ENCODE peak calls at places on chromosomes 11 and 22, in seven cellular contexts. U is bronchial epithelial cell, S is mucosa of descending colon, J is HCT116, C is thoracic aorta, F is coronary artery, X is psoas muscle. A is an unnamed sample.

GRCh38 chr11:113314389-113315301 is at the start of gene TTC12:
- DNase-seq in U (peak), S (peak), J (peak), C (peak), F (peak), X (peak), A (peak)

GRCh38 chr22:31106651-31107205 is 640 bp downstream of the SELENOM start:
- DNase-seq in U (peak), S (peak), J (no peak), C (no peak), F (peak), X (no peak), A (no peak)

GRCh38 chr22:35538801-35539321 is 1.8 kb upstream of the RASD2 start:
- DNase-seq in U (peak), S (no peak), J (peak), C (no peak), F (no peak), X (no peak), A (no peak)

GRCh38 chr11:106585061-106585460 is 433.2 kb downstream of the GUCY1A2 start:
- DNase-seq in U (peak), S (no peak), J (no peak), C (no peak), F (no peak), X (no peak), A (no peak)

GRCh38 chr11:66082936-66083698 is 13.0 kb downstream of the PACS1 start:
- DNase-seq in U (no peak), S (no peak), J (no peak), C (no peak), F (no peak), X (no peak), A (no peak)

GRCh38 chr11:34585870-34586654 is 34.8 kb upstream of the EHF start:
- DNase-seq in U (peak), S (no peak), J (peak), C (no peak), F (no peak), X (no peak), A (peak)

GRCh38 chr11:125892071-125892470 is 4.6 kb downstream of the HYLS1 start:
- DNase-seq in U (peak), S (no peak), J (no peak), C (no peak), F (no peak), X (no peak), A (no peak)

GRCh38 chr11:78248191-78248590 is 59.5 kb downstream of the USP35 start:
- DNase-seq in U (no peak), S (no peak), J (no peak), C (no peak), F (no peak), X (no peak), A (no peak)

GRCh38 chr22:31496735-31497146 is 405 bp downstream of the SFI1 start:
- DNase-seq in U (no peak), S (peak), J (no peak), C (no peak), F (peak), X (peak), A (no peak)

GRCh38 chr22:44729391-44730012 is 22.9 kb upstream of the ARHGAP8 start:
- DNase-seq in U (no peak), S (no peak), J (no peak), C (no peak), F (no peak), X (peak), A (peak)

GRCh38 chr11:10375280-10376048 is 70.6 kb downstream of the ADM start:
- DNase-seq in U (no peak), S (no peak), J (no peak), C (no peak), F (no peak), X (no peak), A (peak)

GRCh38 chr11:46865340-46865739 is 19.3 kb upstream of the CKAP5 start:
- DNase-seq in U (peak), S (no peak), J (no peak), C (no peak), F (no peak), X (no peak), A (no peak)

GRCh38 chr11:57457643-57458023 is 2.7 kb upstream of the RTN4RL2 start:
- DNase-seq in U (no peak), S (no peak), J (no peak), C (no peak), F (no peak), X (no peak), A (no peak)

GRCh38 chr11:10387209-10388083 is 67.6 kb upstream of the AMPD3 start:
- DNase-seq in U (no peak), S (peak), J (no peak), C (peak), F (peak), X (peak), A (peak)

GRCh38 chr22:49959782-49960158 is 802 bp upstream of the PIM3 start:
- DNase-seq in U (peak), S (peak), J (no peak), C (no peak), F (no peak), X (peak), A (no peak)

GRCh38 chr11:134062255-134063030 is 6.4 kb upstream of the JAM3 start:
- DNase-seq in U (no peak), S (no peak), J (no peak), C (no peak), F (no peak), X (no peak), A (no peak)

GRCh38 chr11:75597636-75598035 is 35.6 kb downstream of the SERPINH1 start:
- DNase-seq in U (peak), S (no peak), J (peak), C (no peak), F (no peak), X (no peak), A (no peak)

GRCh38 chr22:32206774-32207758 is 2.2 kb upstream of the RFPL2 start:
- DNase-seq in U (peak), S (peak), J (peak), C (no peak), F (no peak), X (no peak), A (no peak)

GRCh38 chr22:26547426-26547825 is 35.2 kb upstream of the TFIP11 start:
- DNase-seq in U (peak), S (no peak), J (no peak), C (no peak), F (no peak), X (no peak), A (no peak)

GRCh38 chr11:14577835-14578529 is 57.8 kb upstream of the PSMA1 start:
- DNase-seq in U (no peak), S (no peak), J (no peak), C (no peak), F (no peak), X (no peak), A (no peak)

GRCh38 chr11:16155448-16155847 is 200.9 kb downstream of the SOX6 start:
- DNase-seq in U (peak), S (no peak), J (no peak), C (no peak), F (no peak), X (no peak), A (no peak)

GRCh38 chr11:61578819-61579218 is 2.1 kb downstream of the SYT7 start:
- DNase-seq in U (no peak), S (no peak), J (no peak), C (no peak), F (no peak), X (no peak), A (no peak)

GRCh38 chr11:61581030-61581928 is at the start of gene SYT7:
- DNase-seq in U (peak), S (peak), J (peak), C (peak), F (peak), X (peak), A (peak)

GRCh38 chr11:61577383-61578118 is 3.3 kb downstream of the SYT7 start:
- DNase-seq in U (no peak), S (no peak), J (no peak), C (no peak), F (no peak), X (no peak), A (no peak)

GRCh38 chr11:61580292-61580888 is 486 bp downstream of the SYT7 start:
- DNase-seq in U (no peak), S (no peak), J (no peak), C (no peak), F (no peak), X (no peak), A (no peak)

GRCh38 chr11:61579398-61580291 is 1.2 kb downstream of the SYT7 start:
- DNase-seq in U (no peak), S (no peak), J (no peak), C (no peak), F (no peak), X (no peak), A (no peak)
- H3K4me3 ChIP-seq in U (peak), S (no peak), J (peak), C (peak), F (peak), X (no peak), A (peak)

GRCh38 chr11:2377511-2378443 is 667 bp downstream of the CD81 start:
- DNase-seq in U (no peak), S (peak), J (no peak), C (no peak), F (no peak), X (peak), A (no peak)

GRCh38 chr11:2376751-2377451 is at the start of gene CD81:
- DNase-seq in U (no peak), S (peak), J (no peak), C (no peak), F (no peak), X (peak), A (no peak)

GRCh38 chr11:2375964-2376551 is 1.1 kb upstream of the CD81 start:
- DNase-seq in U (no peak), S (peak), J (no peak), C (no peak), F (no peak), X (no peak), A (no peak)

GRCh38 chr11:2374456-2375201 is 2.5 kb upstream of the CD81 start:
- DNase-seq in U (no peak), S (no peak), J (no peak), C (no peak), F (no peak), X (no peak), A (no peak)

GRCh38 chr11:2375341-2375853 is 1.7 kb upstream of the CD81 start:
- DNase-seq in U (no peak), S (peak), J (no peak), C (no peak), F (no peak), X (no peak), A (no peak)
- TF ChIP-seq CTCF in U (no peak), S (no peak), J (no peak), C (no peak), F (no peak), X (no peak), A (no peak)

GRCh38 chr11:1260023-1260501 is 37.2 kb downstream of the MUC5B start:
- DNase-seq in U (peak), S (peak), J (peak), C (no peak), F (no peak), X (no peak), A (no peak)

GRCh38 chr11:1262172-1263006 is 39.5 kb downstream of the MUC5B start:
- DNase-seq in U (peak), S (peak), J (peak), C (peak), F (peak), X (peak), A (peak)

GRCh38 chr11:1260620-1261019 is 37.8 kb downstream of the MUC5B start:
- DNase-seq in U (no peak), S (peak), J (no peak), C (no peak), F (no peak), X (no peak), A (no peak)

GRCh38 chr11:1261241-1262071 is 38.6 kb downstream of the MUC5B start:
- DNase-seq in U (no peak), S (peak), J (no peak), C (no peak), F (no peak), X (no peak), A (no peak)

DNA sequence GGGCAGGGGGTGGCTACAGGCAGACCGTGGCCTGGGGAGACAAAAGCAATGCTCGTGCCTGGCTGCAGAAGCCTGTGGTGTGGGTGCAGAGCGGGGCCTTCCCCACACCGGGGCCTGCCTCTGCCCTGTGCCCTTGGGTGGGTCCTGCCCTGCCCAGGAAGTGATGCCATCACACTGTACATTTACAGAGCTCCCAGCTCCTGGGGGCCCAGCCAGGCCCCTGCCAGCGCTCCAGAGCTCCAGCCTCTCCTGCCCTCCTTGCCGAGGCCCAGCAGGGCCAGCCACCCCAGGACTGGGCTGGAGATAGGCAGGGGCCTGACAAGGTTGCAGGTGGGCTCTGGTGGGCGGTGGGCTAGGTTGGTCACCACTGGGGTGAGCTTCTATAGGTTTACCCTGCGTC is 40.2 kb downstream of the MUC5B start:
- DNase-seq in U (peak), S (peak), J (no peak), C (no peak), F (no peak), X (no peak), A (no peak)
- H3K4me3 ChIP-seq in U (peak), S (no peak), J (peak), C (peak), F (peak), X (peak), A (peak)

GRCh38 chr11:973237-973636 is 47.6 kb downstream of the AP2A2 start:
- DNase-seq in U (no peak), S (no peak), J (no peak), C (no peak), F (no peak), X (no peak), A (no peak)

GRCh38 chr11:978781-979180 is 53.1 kb downstream of the AP2A2 start:
- DNase-seq in U (no peak), S (no peak), J (no peak), C (no peak), F (no peak), X (no peak), A (no peak)

GRCh38 chr11:978073-978720 is 52.5 kb downstream of the AP2A2 start:
- DNase-seq in U (no peak), S (no peak), J (no peak), C (no peak), F (no peak), X (no peak), A (no peak)

GRCh38 chr11:976431-977160 is 50.9 kb downstream of the AP2A2 start:
- DNase-seq in U (no peak), S (no peak), J (no peak), C (no peak), F (no peak), X (no peak), A (peak)

DNA sequence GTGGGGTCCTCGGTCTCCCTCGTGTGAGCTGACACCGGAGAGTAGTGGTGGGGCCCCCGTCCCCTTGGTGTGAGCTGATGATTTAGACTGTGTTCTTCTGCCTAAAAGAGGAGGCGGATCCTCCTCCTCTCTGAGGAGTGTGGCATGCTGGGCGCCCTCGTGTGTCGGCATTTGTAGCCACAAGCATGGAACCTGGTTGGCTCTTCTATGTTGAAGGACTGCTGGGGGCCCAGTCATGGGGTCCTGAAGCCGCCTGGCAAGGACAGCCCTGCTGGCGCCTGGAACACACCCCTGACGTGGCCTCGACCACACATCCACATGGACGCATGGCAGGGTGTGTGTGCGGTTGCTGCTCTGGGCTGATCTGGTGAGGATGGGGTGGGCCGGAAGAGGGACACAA is 50.2 kb downstream of the AP2A2 start:
- DNase-seq in U (no peak), S (no peak), J (no peak), C (no peak), F (no peak), X (no peak), A (peak)
- TF ChIP-seq CTCF in U (peak), S (no peak), J (no peak), C (no peak), F (no peak), X (no peak), A (peak)